ENCODE peak calls at places on chromosome 22, in five cellular contexts. S is MCF 10A, R is OCI-LY7, N is activated T-cell treated with anti-CD3 and anti-CD28 coated beads for 48 hours, G is glomerular endothelial cell. C is an unnamed sample.

GRCh38 chr22:40081662-40082061 is 86.9 kb downstream of the FAM83F start:
- DNase-seq in S (no peak), R (no peak), N (no peak), G (no peak), C (no peak)

GRCh38 chr22:24341657-24342056 is 71.0 kb downstream of the SPECC1L start:
- DNase-seq in S (no peak), R (no peak), N (no peak), G (no peak), C (no peak)

GRCh38 chr22:20271114-20271994 is 3.2 kb upstream of the RTN4R start:
- DNase-seq in S (no peak), R (no peak), N (no peak), G (no peak), C (no peak)

GRCh38 chr22:20118572-20119020 is 1.6 kb upstream of the TRMT2A start:
- DNase-seq in S (no peak), R (no peak), N (no peak), G (no peak), C (no peak)

GRCh38 chr22:25777870-25778269 is 35.9 kb downstream of the MYO18B start:
- DNase-seq in S (peak), R (peak), N (no peak), G (no peak), C (no peak)

GRCh38 chr22:43796567-43796966 is 15.5 kb downstream of the EFCAB6 start:
- DNase-seq in S (peak), R (no peak), N (no peak), G (no peak), C (no peak)

GRCh38 chr22:21568207-21569075 is 927 bp downstream of the UBE2L3 start:
- DNase-seq in S (no peak), R (peak), N (no peak), G (no peak), C (no peak)

GRCh38 chr22:49885881-49886280 is 32.2 kb downstream of the ZBED4 start:
- DNase-seq in S (no peak), R (no peak), N (no peak), G (no peak), C (no peak)

GRCh38 chr22:40668611-40669390 is 10.5 kb upstream of the MCHR1 start:
- DNase-seq in S (peak), R (no peak), N (no peak), G (no peak), C (no peak)

GRCh38 chr22:42857845-42858481 is 890 bp upstream of the ARFGAP3 start:
- DNase-seq in S (no peak), R (no peak), N (no peak), G (no peak), C (no peak)

GRCh38 chr22:28034760-28035401 is 115.8 kb upstream of the PITPNB start:
- DNase-seq in S (peak), R (no peak), N (no peak), G (peak), C (no peak)

GRCh38 chr22:46437990-46438389 is 99.4 kb downstream of the CELSR1 start:
- DNase-seq in S (no peak), R (no peak), N (no peak), G (no peak), C (no peak)

GRCh38 chr22:39184586-39185577 is 32.4 kb upstream of the CBX7 start:
- DNase-seq in S (no peak), R (no peak), N (no peak), G (peak), C (no peak)

GRCh38 chr22:36135306-36135705 is 25.2 kb downstream of the APOL3 start:
- DNase-seq in S (no peak), R (no peak), N (no peak), G (no peak), C (no peak)

GRCh38 chr22:36470162-36470993 is 11.1 kb downstream of the TXN2 start:
- DNase-seq in S (peak), R (peak), N (peak), G (no peak), C (peak)

GRCh38 chr22:29106839-29107238 is 34.0 kb downstream of the KREMEN1 start:
- DNase-seq in S (no peak), R (no peak), N (no peak), G (no peak), C (no peak)

GRCh38 chr22:31139866-31140716 is at the start of gene PLA2G3:
- DNase-seq in S (peak), R (no peak), N (no peak), G (no peak), C (no peak)

GRCh38 chr22:48892571-48893287 is 934.9 kb downstream of the BRD1 start:
- DNase-seq in S (no peak), R (no peak), N (no peak), G (no peak), C (no peak)

GRCh38 chr22:44954113-44954512 is 55.7 kb downstream of the PHF21B start:
- DNase-seq in S (no peak), R (no peak), N (no peak), G (no peak), C (no peak)

GRCh38 chr22:47215851-47216250 is 453.4 kb downstream of the TBC1D22A start:
- DNase-seq in S (no peak), R (no peak), N (no peak), G (no peak), C (no peak)

GRCh38 chr22:25759825-25760231 is 17.8 kb downstream of the MYO18B start:
- DNase-seq in S (peak), R (no peak), N (no peak), G (peak), C (no peak)

GRCh38 chr22:40348025-40348658 is 1.8 kb downstream of the ADSL start:
- DNase-seq in S (peak), R (peak), N (peak), G (no peak), C (peak)

GRCh38 chr22:35380013-35380412 is 883 bp upstream of the HMOX1 start:
- DNase-seq in S (no peak), R (no peak), N (no peak), G (no peak), C (no peak)

GRCh38 chr22:32686354-32686753 is 115.2 kb upstream of the TIMP3 start:
- DNase-seq in S (no peak), R (no peak), N (no peak), G (no peak), C (no peak)

GRCh38 chr22:22345781-22346180 is 101.2 kb downstream of the VPREB1 start:
- DNase-seq in S (no peak), R (no peak), N (no peak), G (no peak), C (no peak)

GRCh38 chr22:43388420-43388851 is 23.4 kb upstream of the MPPED1 start:
- DNase-seq in S (peak), R (peak), N (peak), G (no peak), C (peak)

GRCh38 chr22:40679249-40679963 is at the start of gene MCHR1:
- DNase-seq in S (no peak), R (no peak), N (no peak), G (no peak), C (no peak)

GRCh38 chr22:49373289-49373666 is 454.4 kb downstream of the BRD1 start:
- DNase-seq in S (no peak), R (no peak), N (no peak), G (no peak), C (no peak)

GRCh38 chr22:31126869-31127175 is 4.1 kb downstream of the INPP5J start:
- DNase-seq in S (no peak), R (no peak), N (no peak), G (no peak), C (no peak)